ENCODE peak calls at places on chromosomes 5 and 9, in eight cellular contexts. A is fibroblast of lung; Q is brain microvascular endothelial cell; Z is psoas muscle; F is CD8-positive, alpha-beta T cell; D is GM12878; O is IMR-90; X is body of pancreas. V is an unnamed sample.

GRCh38 chr5:65611524-65611923 is 12.6 kb downstream of the TRIM23 start:
- DNase-seq in A (peak; percentile 70), Q (peak; percentile 39), Z (no peak), F (no peak), D (no peak), O (peak; percentile 47), X (peak; percentile 79), V (no peak)

GRCh38 chr5:135466178-135467050 is 14.3 kb upstream of the TIFAB start:
- DNase-seq in A (peak; percentile 47), Q (peak; percentile 54), Z (peak; percentile 68), F (peak; percentile 59), D (no peak), O (peak; percentile 56), X (peak; percentile 70), V (peak; percentile 71)

GRCh38 chr9:98409637-98410173 is 154.3 kb upstream of the TBC1D2 start:
- DNase-seq in A (no peak), Q (no peak), Z (no peak), F (no peak), D (no peak), O (no peak), X (no peak), V (no peak)

GRCh38 chr5:74648835-74649286 is 8.3 kb upstream of the ENC1 start:
- DNase-seq in A (peak; percentile 65), Q (no peak), Z (no peak), F (no peak), D (no peak), O (peak; percentile 65), X (peak; percentile 48), V (peak; percentile 82)

GRCh38 chr9:100028201-100028784 is 70.5 kb downstream of the ERP44 start:
- DNase-seq in A (peak; percentile 62), Q (peak; percentile 74), Z (peak; percentile 61), F (peak; percentile 47), D (peak; percentile 66), O (peak; percentile 76), X (peak; percentile 79), V (peak; percentile 86)

GRCh38 chr5:76325876-76326491 is 77.1 kb upstream of the IQGAP2 start:
- DNase-seq in A (no peak), Q (no peak), Z (no peak), F (peak; percentile 31), D (no peak), O (no peak), X (no peak), V (no peak)

GRCh38 chr5:165119175-165119574 is 1613.8 kb downstream of the MAT2B start:
- DNase-seq in A (no peak), Q (no peak), Z (no peak), F (no peak), D (no peak), O (no peak), X (no peak), V (no peak)

GRCh38 chr5:108266235-108266634 is 115.7 kb downstream of the FBXL17 start:
- DNase-seq in A (peak; percentile 30), Q (no peak), Z (no peak), F (no peak), D (no peak), O (peak; percentile 11), X (no peak), V (peak; percentile 43)

GRCh38 chr5:103340717-103341397 is 82.3 kb downstream of the MACIR start:
- DNase-seq in A (peak; percentile 11), Q (peak; percentile 68), Z (no peak), F (no peak), D (peak; percentile 79), O (peak; percentile 11), X (no peak), V (peak; percentile 35)

GRCh38 chr5:33400675-33401074 is 40.1 kb upstream of the TARS1 start:
- DNase-seq in A (no peak), Q (no peak), Z (no peak), F (no peak), D (no peak), O (no peak), X (no peak), V (no peak)

GRCh38 chr5:122457178-122457826 is 145.3 kb downstream of the SNCAIP start:
- DNase-seq in A (no peak), Q (no peak), Z (no peak), F (no peak), D (no peak), O (no peak), X (no peak), V (no peak)

GRCh38 chr9:72292184-72292787 is 72.7 kb downstream of the ZFAND5 start:
- DNase-seq in A (peak; percentile 68), Q (peak; percentile 31), Z (no peak), F (no peak), D (no peak), O (peak; percentile 49), X (no peak), V (peak; percentile 72)

GRCh38 chr5:45060686-45061085 is 251.9 kb downstream of the MRPS30 start:
- DNase-seq in A (peak; percentile 1), Q (no peak), Z (no peak), F (no peak), D (no peak), O (no peak), X (no peak), V (no peak)

GRCh38 chr9:78014776-78015175 is 16.8 kb downstream of the GNAQ start:
- DNase-seq in A (peak; percentile 86), Q (peak; percentile 60), Z (no peak), F (no peak), D (no peak), O (peak; percentile 54), X (no peak), V (peak; percentile 39)

GRCh38 chr9:30362368-30362767 is 2022.1 kb upstream of the ACO1 start:
- DNase-seq in A (no peak), Q (no peak), Z (no peak), F (no peak), D (no peak), O (no peak), X (no peak), V (no peak)

GRCh38 chr5:125298258-125298657 is 551.8 kb upstream of the ZNF608 start:
- DNase-seq in A (no peak), Q (no peak), Z (no peak), F (no peak), D (no peak), O (peak; percentile 26), X (no peak), V (no peak)

GRCh38 chr5:154498597-154499393 is 20.8 kb upstream of the HAND1 start:
- DNase-seq in A (no peak), Q (no peak), Z (no peak), F (no peak), D (no peak), O (no peak), X (no peak), V (no peak)

GRCh38 chr9:87445646-87446045 is 52.0 kb upstream of the DAPK1 start:
- DNase-seq in A (peak; percentile 19), Q (peak; percentile 37), Z (no peak), F (no peak), D (peak; percentile 44), O (peak; percentile 1), X (peak; percentile 65), V (peak; percentile 42)

GRCh38 chr9:128396970-128397613 is 23.6 kb upstream of the CERCAM start:
- DNase-seq in A (no peak), Q (no peak), Z (no peak), F (no peak), D (no peak), O (no peak), X (no peak), V (no peak)

GRCh38 chr5:1824109-1824821 is 23.1 kb downstream of the NDUFS6 start:
- DNase-seq in A (no peak), Q (no peak), Z (no peak), F (no peak), D (no peak), O (no peak), X (no peak), V (no peak)
- TF ChIP-seq CTCF in A (no peak), Q (no peak), Z (no peak), F (no peak), D (no peak), O (no peak), X (no peak), V (no peak)

GRCh38 chr9:84435902-84436301 is 95.3 kb upstream of the SLC28A3 start:
- DNase-seq in A (no peak), Q (no peak), Z (no peak), F (no peak), D (no peak), O (no peak), X (no peak), V (peak; percentile 8)

GRCh38 chr9:84439253-84439652 is 98.7 kb upstream of the SLC28A3 start:
- DNase-seq in A (no peak), Q (no peak), Z (no peak), F (no peak), D (no peak), O (no peak), X (no peak), V (peak; percentile 30)

GRCh38 chr9:84436386-84437114 is 96.0 kb upstream of the SLC28A3 start:
- DNase-seq in A (no peak), Q (no peak), Z (no peak), F (no peak), D (no peak), O (no peak), X (no peak), V (peak; percentile 2)

GRCh38 chr9:84442712-84443111 is 102.2 kb upstream of the SLC28A3 start:
- DNase-seq in A (no peak), Q (no peak), Z (no peak), F (no peak), D (no peak), O (no peak), X (no peak), V (no peak)

DNA sequence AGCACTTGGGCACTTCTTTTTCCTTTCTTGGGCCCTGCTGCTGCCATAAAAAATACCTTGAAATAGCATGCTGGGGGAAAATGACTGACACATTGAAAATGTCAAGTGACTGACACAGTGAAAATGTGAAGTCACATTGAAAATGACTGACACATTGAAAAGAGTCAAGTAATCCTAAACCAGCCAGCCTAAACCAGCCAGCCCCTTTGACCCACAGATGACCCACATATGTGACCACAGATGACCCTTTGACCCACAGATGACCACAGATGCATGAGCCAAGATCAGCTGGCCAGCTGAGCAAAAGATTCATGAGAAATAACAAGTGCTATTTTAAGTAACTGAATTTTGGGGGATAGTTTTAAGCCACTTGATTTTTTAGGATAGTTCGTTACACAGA is 97.8 kb upstream of the SLC28A3 start:
- DNase-seq in A (no peak), Q (no peak), Z (no peak), F (no peak), D (no peak), O (no peak), X (no peak), V (no peak)
- H3K4me3 ChIP-seq in A (no peak overlapping the region), Q (no peak overlapping the region), Z (no peak overlapping the region), F (no peak overlapping the region), D (no peak overlapping the region), O (no peak overlapping the region), X (no peak overlapping the region), V (no peak overlapping the region)

GRCh38 chr9:93288891-93289883 is 105.2 kb downstream of the WNK2 start:
- DNase-seq in A (peak; percentile 50), Q (peak; percentile 9), Z (no peak), F (no peak), D (no peak), O (peak; percentile 62), X (no peak), V (peak; percentile 23)
- TF ChIP-seq CTCF in A (no peak), Q (no peak), Z (no peak), F (no peak), D (no peak), O (no peak), X (no peak), V (no peak)

DNA sequence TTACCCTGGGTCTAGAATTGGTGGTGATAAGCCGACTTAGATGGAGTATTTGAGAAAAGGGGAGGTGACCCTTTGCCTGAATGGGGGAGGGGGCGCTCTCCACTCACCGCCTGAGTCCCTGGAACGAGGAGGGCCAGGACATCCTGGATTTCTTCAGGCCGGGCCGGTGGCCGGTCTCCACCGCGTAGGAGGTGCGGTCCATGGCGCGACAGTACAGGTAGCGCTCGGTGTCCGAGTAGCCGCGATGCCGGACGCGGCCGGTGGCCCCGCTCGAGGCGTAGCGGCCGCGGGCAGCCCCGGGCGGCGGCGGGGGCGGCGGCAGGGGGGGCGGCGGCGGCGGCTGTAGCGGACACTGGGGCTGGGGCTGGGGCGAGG is 478 bp downstream of the PDE4D start:
- DNase-seq in A (no peak), Q (no peak), Z (no peak), F (no peak), D (no peak), O (no peak), X (no peak), V (no peak)
- H3K4me3 ChIP-seq in A (no peak overlapping the region), Q (peak overlapping the region; percentile 52), Z (no peak overlapping the region), F (no peak overlapping the region), D (no peak overlapping the region), O (no peak overlapping the region), X (no peak overlapping the region), V (no peak overlapping the region)

V was measured in fibroblast of pulmonary artery.